ENCODE peak calls at places on chromosomes 1 and 21, in five cellular contexts. One of them, this sample, is unnamed. For H3K4me1, the result is how much of the 10 kb centered on the place peaks cover.

GRCh38 chr1:30750751-30751291 is 6.8 kb downstream of the LAPTM5 start:
- DNase-seq in mesenchymal stem cell: no peak
- DNase-seq in IMR-90: no peak
- DNase-seq in neuronal stem cell: no peak
- DNase-seq in H1: no peak
- DNase-seq in this sample: no peak

GRCh38 chr1:153592706-153593105 is 20.2 kb downstream of the S100A16 start:
- DNase-seq in mesenchymal stem cell: no peak
- DNase-seq in IMR-90: no peak
- DNase-seq in neuronal stem cell: no peak
- DNase-seq in H1: no peak
- DNase-seq in this sample: no peak

GRCh38 chr1:942411-942821 is 16.6 kb downstream of the NOC2L start:
- DNase-seq in mesenchymal stem cell: peak
- DNase-seq in IMR-90: no peak
- DNase-seq in neuronal stem cell: no peak
- DNase-seq in H1: no peak
- DNase-seq in this sample: no peak

GRCh38 chr1:23010734-23011449 is 4.8 kb downstream of the TEX46 start:
- DNase-seq in mesenchymal stem cell: peak
- DNase-seq in IMR-90: peak
- DNase-seq in neuronal stem cell: no peak
- DNase-seq in H1: no peak
- DNase-seq in this sample: no peak

GRCh38 chr1:3403388-3404179 is 50.9 kb upstream of the ARHGEF16 start:
- DNase-seq in mesenchymal stem cell: no peak
- DNase-seq in IMR-90: no peak
- DNase-seq in neuronal stem cell: no peak
- DNase-seq in H1: peak
- DNase-seq in this sample: peak

GRCh38 chr21:45828580-45829565 is 152.7 kb upstream of the COL6A1 start:
- DNase-seq in mesenchymal stem cell: no peak
- DNase-seq in IMR-90: no peak
- DNase-seq in neuronal stem cell: no peak
- DNase-seq in H1: no peak
- DNase-seq in this sample: peak

GRCh38 chr1:93722081-93723031 is 40.7 kb upstream of the BCAR3 start:
- DNase-seq in mesenchymal stem cell: no peak
- DNase-seq in IMR-90: no peak
- DNase-seq in neuronal stem cell: peak
- DNase-seq in H1: no peak
- DNase-seq in this sample: no peak

GRCh38 chr1:1005774-1006304 is 5.9 kb upstream of the HES4 start:
- DNase-seq in mesenchymal stem cell: no peak
- DNase-seq in IMR-90: no peak
- DNase-seq in neuronal stem cell: no peak
- DNase-seq in H1: no peak
- DNase-seq in this sample: no peak

GRCh38 chr1:92184632-92185031 is 33.1 kb upstream of the C1orf146 start:
- DNase-seq in mesenchymal stem cell: peak
- DNase-seq in IMR-90: peak
- DNase-seq in neuronal stem cell: no peak
- DNase-seq in H1: no peak
- DNase-seq in this sample: no peak

GRCh38 chr21:42563261-42564045 is 49.8 kb downstream of the SLC37A1 start:
- DNase-seq in mesenchymal stem cell: no peak
- DNase-seq in IMR-90: no peak
- DNase-seq in neuronal stem cell: no peak
- DNase-seq in H1: no peak
- DNase-seq in this sample: no peak

GRCh38 chr1:205521646-205522150 is 17.2 kb downstream of the CDK18 start:
- DNase-seq in mesenchymal stem cell: no peak
- DNase-seq in IMR-90: no peak
- DNase-seq in neuronal stem cell: no peak
- DNase-seq in H1: no peak
- DNase-seq in this sample: no peak

GRCh38 chr1:37478451-37478871 is 4.1 kb downstream of the ZC3H12A start:
- DNase-seq in mesenchymal stem cell: peak
- DNase-seq in IMR-90: peak
- DNase-seq in neuronal stem cell: no peak
- DNase-seq in H1: no peak
- DNase-seq in this sample: no peak

GRCh38 chr1:112722601-112723510 is 7.7 kb upstream of the PPM1J start:
- DNase-seq in mesenchymal stem cell: peak
- DNase-seq in IMR-90: peak
- DNase-seq in neuronal stem cell: no peak
- DNase-seq in H1: no peak
- DNase-seq in this sample: peak

GRCh38 chr1:26353210-26353859 is 595 bp downstream of the CRYBG2 start:
- DNase-seq in mesenchymal stem cell: no peak
- DNase-seq in IMR-90: no peak
- DNase-seq in neuronal stem cell: no peak
- DNase-seq in H1: no peak
- DNase-seq in this sample: no peak

GRCh38 chr21:42403611-42404231 is at the start of gene UBASH3A:
- DNase-seq in mesenchymal stem cell: no peak
- DNase-seq in IMR-90: no peak
- DNase-seq in neuronal stem cell: no peak
- DNase-seq in H1: no peak
- DNase-seq in this sample: no peak

GRCh38 chr1:205774277-205775014 is 836 bp downstream of the RAB29 start:
- DNase-seq in mesenchymal stem cell: peak
- DNase-seq in IMR-90: no peak
- DNase-seq in neuronal stem cell: no peak
- DNase-seq in H1: no peak
- DNase-seq in this sample: peak

GRCh38 chr1:60169206-60169605 is 95.6 kb upstream of the C1orf87 start:
- DNase-seq in mesenchymal stem cell: no peak
- DNase-seq in IMR-90: no peak
- DNase-seq in neuronal stem cell: no peak
- DNase-seq in H1: no peak
- DNase-seq in this sample: no peak

GRCh38 chr1:42365118-42365517 is 15.5 kb upstream of the RIMKLA start:
- DNase-seq in mesenchymal stem cell: no peak
- DNase-seq in IMR-90: no peak
- DNase-seq in neuronal stem cell: no peak
- DNase-seq in H1: no peak
- DNase-seq in this sample: no peak

GRCh38 chr1:205111354-205111753 is 10.4 kb downstream of the RBBP5 start:
- DNase-seq in mesenchymal stem cell: no peak
- DNase-seq in IMR-90: no peak
- DNase-seq in neuronal stem cell: no peak
- DNase-seq in H1: no peak
- DNase-seq in this sample: no peak

GRCh38 chr1:162943627-162944026 is 82.7 kb upstream of the CCDC190 start:
- DNase-seq in mesenchymal stem cell: no peak
- DNase-seq in IMR-90: peak
- DNase-seq in neuronal stem cell: no peak
- DNase-seq in H1: no peak
- DNase-seq in this sample: no peak

GRCh38 chr1:42939216-42939615 is 19.5 kb downstream of the SLC2A1 start:
- DNase-seq in mesenchymal stem cell: no peak
- DNase-seq in IMR-90: no peak
- DNase-seq in neuronal stem cell: no peak
- DNase-seq in H1: no peak
- DNase-seq in this sample: no peak

GRCh38 chr21:44357064-44357837 is 3.8 kb downstream of the TRPM2 start:
- DNase-seq in mesenchymal stem cell: no peak
- DNase-seq in IMR-90: no peak
- DNase-seq in neuronal stem cell: no peak
- DNase-seq in H1: no peak
- DNase-seq in this sample: no peak

GRCh38 chr1:2206813-2207488 is 12.4 kb upstream of the FAAP20 start:
- DNase-seq in mesenchymal stem cell: no peak
- DNase-seq in IMR-90: no peak
- DNase-seq in neuronal stem cell: no peak
- DNase-seq in H1: no peak
- DNase-seq in this sample: no peak

GRCh38 chr1:64755356-64755755 is 10.5 kb downstream of the RAVER2 start:
- DNase-seq in mesenchymal stem cell: no peak
- DNase-seq in IMR-90: no peak
- DNase-seq in neuronal stem cell: no peak
- DNase-seq in H1: no peak
- DNase-seq in this sample: no peak

GRCh38 chr1:51998701-51999100 is 8.2 kb upstream of the RAB3B start:
- DNase-seq in mesenchymal stem cell: no peak
- DNase-seq in IMR-90: no peak
- DNase-seq in neuronal stem cell: no peak
- DNase-seq in H1: no peak
- DNase-seq in this sample: no peak

GRCh38 chr21:45156459-45156858 is 82.1 kb downstream of the ADARB1 start:
- DNase-seq in mesenchymal stem cell: no peak
- DNase-seq in IMR-90: no peak
- DNase-seq in neuronal stem cell: no peak
- DNase-seq in H1: no peak
- DNase-seq in this sample: no peak

GRCh38 chr21:37176716-37177115 is 90.4 kb downstream of the VPS26C start:
- DNase-seq in mesenchymal stem cell: no peak
- DNase-seq in IMR-90: no peak
- DNase-seq in neuronal stem cell: no peak
- DNase-seq in H1: no peak
- DNase-seq in this sample: no peak

GRCh38 chr1:22317231-22317919 is 134.3 kb upstream of the ZBTB40 start:
- DNase-seq in mesenchymal stem cell: peak
- DNase-seq in IMR-90: no peak
- DNase-seq in neuronal stem cell: peak
- DNase-seq in H1: no peak
- DNase-seq in this sample: peak

GRCh38 chr1:225996946-225997545 is 2.1 kb downstream of the SDE2 start:
- DNase-seq in mesenchymal stem cell: peak
- DNase-seq in IMR-90: peak
- DNase-seq in neuronal stem cell: no peak
- DNase-seq in H1: no peak
- DNase-seq in this sample: no peak

GRCh38 chr1:226882631-226883409 is 12.4 kb downstream of the PSEN2 start:
- DNase-seq in mesenchymal stem cell: peak
- DNase-seq in IMR-90: peak
- DNase-seq in neuronal stem cell: no peak
- DNase-seq in H1: no peak
- DNase-seq in this sample: no peak

GRCh38 chr1:3419415-3420204 is 34.9 kb upstream of the ARHGEF16 start:
- DNase-seq in mesenchymal stem cell: no peak
- DNase-seq in IMR-90: no peak
- DNase-seq in neuronal stem cell: no peak
- DNase-seq in H1: no peak
- DNase-seq in this sample: no peak

GRCh38 chr1:66519988-66520387 is 14.0 kb upstream of the SGIP1 start:
- DNase-seq in mesenchymal stem cell: no peak
- DNase-seq in IMR-90: no peak
- DNase-seq in neuronal stem cell: no peak
- DNase-seq in H1: no peak
- DNase-seq in this sample: no peak

GRCh38 chr1:234515411-234515810 is 36.4 kb upstream of the TARBP1 start:
- DNase-seq in mesenchymal stem cell: peak
- DNase-seq in IMR-90: peak
- DNase-seq in neuronal stem cell: no peak
- DNase-seq in H1: no peak
- DNase-seq in this sample: no peak

GRCh38 chr21:34074283-34075098 is 1.1 kb downstream of the MRPS6 start:
- DNase-seq in mesenchymal stem cell: peak
- DNase-seq in IMR-90: no peak
- DNase-seq in neuronal stem cell: no peak
- DNase-seq in H1: no peak
- DNase-seq in this sample: no peak

GRCh38 chr21:34075760-34076159 is 2.4 kb downstream of the MRPS6 start:
- DNase-seq in mesenchymal stem cell: peak
- DNase-seq in IMR-90: no peak
- DNase-seq in neuronal stem cell: no peak
- DNase-seq in H1: no peak
- DNase-seq in this sample: no peak

GRCh38 chr21:34073749-34074282 is 438 bp downstream of the MRPS6 start:
- DNase-seq in mesenchymal stem cell: no peak
- DNase-seq in IMR-90: no peak
- DNase-seq in neuronal stem cell: no peak
- DNase-seq in H1: no peak
- DNase-seq in this sample: no peak

GRCh38 chr21:34076835-34077234 is 3.5 kb downstream of the MRPS6 start:
- DNase-seq in mesenchymal stem cell: no peak
- DNase-seq in IMR-90: no peak
- DNase-seq in neuronal stem cell: no peak
- DNase-seq in H1: no peak
- DNase-seq in this sample: no peak

GRCh38 chr21:34075099-34075425 is 1.7 kb downstream of the MRPS6 start:
- DNase-seq in mesenchymal stem cell: no peak
- DNase-seq in IMR-90: no peak
- DNase-seq in neuronal stem cell: no peak
- DNase-seq in H1: no peak
- DNase-seq in this sample: no peak
- H3K4me1 ChIP-seq in mesenchymal stem cell: under half
- H3K4me1 ChIP-seq in IMR-90: under half
- H3K4me1 ChIP-seq in neuronal stem cell: under half
- H3K4me1 ChIP-seq in H1: under half
- H3K4me1 ChIP-seq in this sample: under half

DNA sequence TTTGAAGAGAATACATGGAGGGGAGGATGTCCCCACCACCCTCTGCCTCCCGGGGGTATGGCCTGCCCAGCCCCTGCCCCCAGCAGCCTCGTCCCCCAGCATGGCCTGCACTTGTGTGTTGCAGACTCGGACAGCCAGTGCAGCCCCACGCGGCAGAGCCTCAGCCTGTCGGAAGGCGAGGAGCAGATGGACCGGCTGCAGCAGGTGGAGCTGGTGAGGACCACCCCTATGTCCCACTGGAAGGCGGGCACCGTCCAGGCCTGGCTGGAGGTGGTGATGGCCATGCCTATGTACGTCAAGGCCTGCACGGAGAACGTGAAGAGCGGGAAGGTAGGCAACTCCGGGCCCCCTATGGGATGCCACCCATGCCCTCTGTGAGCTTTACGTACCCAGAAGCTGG is 59.5 kb upstream of the TMEM51 start:
- DNase-seq in mesenchymal stem cell: no peak
- DNase-seq in IMR-90: no peak
- DNase-seq in neuronal stem cell: no peak
- DNase-seq in H1: no peak
- DNase-seq in this sample: no peak
- H3K4ac ChIP-seq in mesenchymal stem cell: no peak
- H3K4ac ChIP-seq in IMR-90: no peak
- H3K4ac ChIP-seq in neuronal stem cell: peak
- H3K4ac ChIP-seq in H1: no peak
- H3K4ac ChIP-seq in this sample: no peak

GRCh38 chr1:20921285-20921684 is 134.2 kb upstream of the HP1BP3 start:
- DNase-seq in mesenchymal stem cell: peak
- DNase-seq in IMR-90: peak
- DNase-seq in neuronal stem cell: no peak
- DNase-seq in H1: no peak
- DNase-seq in this sample: no peak
- H2AFZ ChIP-seq in mesenchymal stem cell: no peak
- H2AFZ ChIP-seq in IMR-90: no peak
- H2AFZ ChIP-seq in neuronal stem cell: no peak
- H2AFZ ChIP-seq in H1: no peak
- H2AFZ ChIP-seq in this sample: no peak

GRCh38 chr1:15420853-15421465 is 11.3 kb downstream of the EFHD2 start:
- DNase-seq in mesenchymal stem cell: no peak
- DNase-seq in IMR-90: no peak
- DNase-seq in neuronal stem cell: no peak
- DNase-seq in H1: no peak
- DNase-seq in this sample: no peak
- H3K4me1 ChIP-seq in mesenchymal stem cell: under half
- H3K4me1 ChIP-seq in IMR-90: under half
- H3K4me1 ChIP-seq in neuronal stem cell: under half
- H3K4me1 ChIP-seq in H1: under half
- H3K4me1 ChIP-seq in this sample: under half